ENCODE peak calls at places on chromosomes 12 and 14, in six cellular contexts. E is spleen, S is keratinocyte, G is upper lobe of left lung, Z is PC-9, X is RWPE2. Q is an unnamed sample.

GRCh38 chr12:78406776-78407335 is 457.7 kb upstream of the SYT1 start:
- DNase-seq in X (no peak), G (no peak), E (no peak), S (no peak), Z (no peak), Q (no peak)

GRCh38 chr14:99133563-99134332 is 138.2 kb downstream of the BCL11B start:
- DNase-seq in S (peak; percentile 42), G (no peak), Z (no peak), E (peak; percentile 61), X (no peak), Q (peak; percentile 31)

GRCh38 chr14:100981808-100982207 is 78.3 kb upstream of the RTL1 start:
- DNase-seq in G (no peak), E (no peak), X (no peak), S (no peak), Z (no peak), Q (no peak)

GRCh38 chr12:3775385-3776035 is 22.6 kb upstream of the CRACR2A start:
- DNase-seq in E (no peak), Z (no peak), X (no peak), S (no peak), G (no peak), Q (no peak)

GRCh38 chr14:92944976-92945375 is 22.0 kb downstream of the CHGA start:
- DNase-seq in G (peak; percentile 55), E (no peak), Z (no peak), X (no peak), S (no peak), Q (no peak)

GRCh38 chr12:4030938-4031702 is 157.9 kb upstream of the PARP11 start:
- DNase-seq in E (peak; percentile 92), Z (peak; percentile 75), S (peak; percentile 89), G (peak; percentile 97), X (peak; percentile 98), Q (peak; percentile 97)

GRCh38 chr12:55036326-55036725 is 16.6 kb downstream of the NEUROD4 start:
- DNase-seq in E (no peak), S (no peak), Z (no peak), G (no peak), X (no peak), Q (no peak)

GRCh38 chr12:130075497-130076076 is 86.7 kb upstream of the FZD10 start:
- DNase-seq in X (no peak), S (no peak), E (no peak), G (no peak), Z (no peak), Q (no peak)

GRCh38 chr12:49867580-49868341 is 24.9 kb upstream of the BCDIN3D start:
- DNase-seq in X (no peak), E (peak; percentile 34), S (no peak), Z (peak; percentile 75), G (no peak), Q (no peak)

GRCh38 chr14:52351561-52352491 is 37.7 kb downstream of the PTGER2 start:
- DNase-seq in X (no peak), E (no peak), S (no peak), Z (no peak), G (no peak), Q (peak; percentile 64)

GRCh38 chr12:74339211-74339610 is 198.4 kb upstream of the ATXN7L3B start:
- DNase-seq in X (no peak), S (no peak), E (no peak), G (no peak), Z (no peak), Q (peak; percentile 64)

GRCh38 chr14:76811561-76811960 is 1.1 kb downstream of the ANGEL1 start:
- DNase-seq in E (no peak), S (no peak), X (no peak), G (no peak), Z (no peak), Q (no peak)

DNA sequence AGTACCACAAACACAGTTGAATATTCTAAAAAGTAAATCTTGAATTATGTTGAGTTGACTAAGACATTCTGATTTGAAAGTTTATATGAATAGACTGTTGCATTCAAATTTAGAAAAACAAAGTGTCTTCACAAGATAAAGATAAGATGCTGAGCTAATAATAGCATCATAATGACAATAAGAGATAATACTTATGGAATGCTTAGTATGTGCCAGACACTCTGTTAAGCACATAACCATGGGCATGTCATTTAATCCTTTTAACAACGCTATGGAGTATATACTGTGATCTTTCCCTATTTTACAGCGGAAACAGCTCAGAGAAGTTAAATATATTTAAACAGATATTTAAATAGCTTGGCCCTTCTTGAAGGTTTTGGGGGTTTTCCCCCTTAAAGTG is 163.4 kb downstream of the SRGAP1 start:
- DNase-seq in S (no peak), G (no peak), Z (no peak), E (no peak), X (no peak), Q (no peak)
- H3K27ac ChIP-seq in S (no peak overlapping the region), G (no peak overlapping the region), Z (no peak overlapping the region), E (no peak overlapping the region), X (no peak overlapping the region), Q (peak overlapping the region; percentile 35)

GRCh38 chr12:51390457-51391046 is 654 bp downstream of the GALNT6 start:
- DNase-seq in X (no peak), E (no peak), S (no peak), G (no peak), Z (no peak), Q (no peak)
- H3K4me1 ChIP-seq in X (peaks cover 41% of the 10 kb centered on the region), E (peaks cover 75% of the 10 kb centered on the region), S (peaks cover 54% of the 10 kb centered on the region), G (peaks cover 25% of the 10 kb centered on the region), Z (peaks cover 69% of the 10 kb centered on the region), Q (peaks cover 74% of the 10 kb centered on the region)

DNA sequence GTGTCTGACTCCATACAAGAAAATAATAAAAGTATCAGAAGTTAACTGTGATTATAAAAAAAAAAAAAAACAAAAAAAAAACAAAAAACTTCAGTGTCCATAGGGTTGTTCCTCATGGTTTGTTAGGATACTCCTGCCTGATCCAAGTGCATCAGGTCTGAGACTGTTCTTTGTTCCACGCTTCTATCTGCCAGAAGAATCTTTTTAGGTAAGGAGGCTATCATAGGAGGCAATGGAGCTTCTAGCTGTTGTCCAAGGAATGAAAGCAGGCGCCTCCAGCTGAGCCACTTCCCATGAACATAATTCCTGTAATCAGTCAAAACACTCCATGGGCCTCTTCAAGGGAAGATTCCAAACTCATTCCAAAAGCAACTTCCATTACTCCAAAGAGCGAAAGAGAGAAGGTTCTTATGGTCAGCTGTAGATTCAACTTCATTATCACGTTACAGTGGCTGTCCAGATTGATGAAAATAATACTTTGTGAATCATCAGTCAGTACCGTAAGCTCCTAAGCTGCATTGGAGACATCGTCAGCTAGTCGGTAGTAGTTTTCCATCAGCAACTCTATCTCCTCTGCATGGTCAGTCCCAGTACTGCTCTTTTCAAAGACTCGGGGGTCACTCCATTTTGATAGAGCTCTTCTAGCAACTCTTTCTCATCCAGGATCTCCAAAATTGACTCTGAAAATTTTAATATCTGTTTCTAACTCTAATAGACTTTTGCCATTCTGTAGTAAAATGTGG is 9.7 kb downstream of the TBC1D15 start:
- DNase-seq in S (no peak), E (no peak), X (no peak), G (no peak), Z (no peak), Q (no peak)
- H3K36me3 ChIP-seq in S (no peaks in the 10 kb centered on the region), E (no peaks in the 10 kb centered on the region), X (peaks cover 6% of the 10 kb centered on the region), G (no peaks in the 10 kb centered on the region), Z (peaks cover 8% of the 10 kb centered on the region), Q (peaks cover 5% of the 10 kb centered on the region)

DNA sequence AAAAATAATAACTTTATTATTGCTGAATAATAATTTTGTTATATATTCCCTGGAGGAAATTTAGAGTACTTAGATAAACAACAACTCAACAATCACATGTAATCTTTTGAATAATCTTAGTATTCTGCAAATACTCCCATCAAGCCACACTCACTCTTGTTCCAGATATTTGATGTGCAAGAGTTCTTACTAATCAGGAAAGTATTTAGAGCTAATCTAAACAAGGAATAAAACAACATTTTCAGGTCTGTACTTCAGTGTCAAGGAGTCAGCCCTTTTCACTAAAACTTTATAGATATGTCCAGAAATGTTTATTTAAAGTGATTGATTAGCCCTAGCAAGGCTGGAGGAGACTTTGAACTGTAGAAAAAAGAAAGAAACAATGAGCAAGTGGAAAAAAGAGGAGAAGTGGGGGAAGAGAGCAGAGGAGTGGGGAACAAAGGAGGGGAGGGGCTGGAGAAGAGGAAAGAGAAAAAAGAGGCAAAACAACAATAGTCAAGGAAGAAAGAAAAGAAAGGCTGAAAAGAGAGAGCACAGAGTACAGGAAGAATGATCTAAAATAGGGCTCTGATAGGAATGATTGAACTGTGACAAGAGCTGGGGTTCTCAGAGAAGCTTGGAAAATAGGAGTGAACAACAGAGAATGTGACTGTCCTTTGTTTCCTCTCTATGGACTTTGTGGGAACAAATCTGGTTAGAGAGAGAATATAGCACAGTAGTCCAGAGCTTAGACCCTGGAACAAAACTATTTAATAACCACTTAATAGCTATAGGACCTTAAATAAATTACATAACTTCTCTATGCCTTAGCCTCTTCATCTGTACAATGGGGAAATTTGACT is 238.7 kb downstream of the AKAP6 start:
- DNase-seq in S (no peak), Z (no peak), X (no peak), G (no peak), E (no peak), Q (peak; percentile 13)
- H3K27ac ChIP-seq in S (no peak overlapping the region), Z (peak overlapping the region; percentile 16), X (no peak overlapping the region), G (no peak overlapping the region), E (no peak overlapping the region), Q (no peak overlapping the region)

GRCh38 chr12:98066251-98066650 is 449.1 kb upstream of the TMPO start:
- DNase-seq in X (no peak), S (no peak), G (no peak), Z (no peak), E (no peak), Q (no peak)

GRCh38 chr12:98060421-98060820 is 455.0 kb upstream of the TMPO start:
- DNase-seq in G (no peak), X (no peak), E (no peak), Z (no peak), S (no peak), Q (no peak)

GRCh38 chr12:98062464-98063245 is 452.7 kb upstream of the TMPO start:
- DNase-seq in X (no peak), G (no peak), Z (no peak), S (no peak), E (no peak), Q (no peak)

GRCh38 chr12:98059659-98060343 is 455.6 kb upstream of the TMPO start:
- DNase-seq in S (no peak), E (no peak), Z (no peak), G (no peak), X (no peak), Q (no peak)

GRCh38 chr12:98064501-98064900 is 450.9 kb upstream of the TMPO start:
- DNase-seq in Z (no peak), E (no peak), X (no peak), S (no peak), G (no peak), Q (no peak)
- H3K4me1 ChIP-seq in Z (no peaks in the 10 kb centered on the region), E (no peaks in the 10 kb centered on the region), X (no peaks in the 10 kb centered on the region), S (peaks cover 12% of the 10 kb centered on the region), G (no peaks in the 10 kb centered on the region), Q (no peaks in the 10 kb centered on the region)